ENCODE peak calls at places on chromosomes 16 and 17, in eight cellular contexts. L is MM.1S, E is iPS-NIHi11, G is NCI-H1105, Z is ecto neural progenitor cell, T is iris pigment epithelial cell, J is germinal center, U is NCI-H1417. P is an unnamed sample.

GRCh38 chr17:73952136-73952497 is 251.4 kb upstream of the RPL38 start:
- DNase-seq in L (no peak), E (peak), G (no peak), Z (peak), T (no peak), J (no peak), U (peak), P (peak)

GRCh38 chr17:63930951-63931575 is 1.1 kb downstream of the CD79B start:
- DNase-seq in L (peak), E (peak), G (no peak), Z (peak), T (no peak), J (peak), U (no peak), P (no peak)

GRCh38 chr17:19744492-19744891 is 3.6 kb downstream of the ALDH3A1 start:
- DNase-seq in L (no peak), E (no peak), G (no peak), Z (no peak), T (no peak), J (no peak), U (no peak), P (no peak)

GRCh38 chr17:18950944-18951905 is 740 bp upstream of the SLC5A10 start:
- DNase-seq in L (no peak), E (no peak), G (no peak), Z (no peak), T (no peak), J (no peak), U (no peak), P (no peak)

GRCh38 chr16:29107299-29107698 is 122.4 kb downstream of the LAT start:
- DNase-seq in L (no peak), E (peak), G (no peak), Z (peak), T (no peak), J (no peak), U (peak), P (no peak)

GRCh38 chr17:57782051-57782490 is 37.0 kb upstream of the CCDC182 start:
- DNase-seq in L (no peak), E (no peak), G (no peak), Z (no peak), T (no peak), J (no peak), U (peak), P (no peak)

GRCh38 chr16:11896776-11897175 is 19.0 kb downstream of the GSPT1 start:
- DNase-seq in L (no peak), E (no peak), G (no peak), Z (no peak), T (peak), J (no peak), U (no peak), P (no peak)

GRCh38 chr17:7250655-7251329 is 742 bp downstream of the CTDNEP1 start:
- DNase-seq in L (no peak), E (no peak), G (no peak), Z (peak), T (no peak), J (no peak), U (no peak), P (no peak)

GRCh38 chr16:67395458-67396158 is 2.3 kb upstream of the TPPP3 start:
- DNase-seq in L (no peak), E (no peak), G (peak), Z (peak), T (peak), J (no peak), U (peak), P (no peak)

GRCh38 chr16:77877712-77878111 is 89.3 kb downstream of the VAT1L start:
- DNase-seq in L (no peak), E (no peak), G (no peak), Z (no peak), T (peak), J (no peak), U (no peak), P (no peak)

GRCh38 chr16:3873482-3874173 is 6.9 kb downstream of the CREBBP start:
- DNase-seq in L (no peak), E (no peak), G (no peak), Z (no peak), T (peak), J (no peak), U (no peak), P (no peak)

GRCh38 chr16:31402687-31403086 is 9.6 kb downstream of the ITGAD start:
- DNase-seq in L (no peak), E (no peak), G (no peak), Z (no peak), T (peak), J (no peak), U (no peak), P (no peak)

GRCh38 chr17:78899361-78900260 is 3.4 kb downstream of the CEP295NL start:
- DNase-seq in L (no peak), E (peak), G (no peak), Z (no peak), T (peak), J (no peak), U (no peak), P (peak)

GRCh38 chr16:29806096-29806579 is at the start of gene MAZ:
- DNase-seq in L (peak), E (no peak), G (no peak), Z (no peak), T (no peak), J (peak), U (peak), P (no peak)

P was measured in anterior cingulate cortex.